ENCODE peak calls at places on chromosomes 6 and 20, in five cellular contexts. Y, V, H, T and N are unnamed samples.

GRCh38 chr20:32623667-32624157 is 38.6 kb upstream of the NOL4L start:
- DNase-seq in H (no peak), T (no peak), Y (no peak), V (no peak), N (no peak)

GRCh38 chr6:151096255-151096612 is 143.5 kb upstream of the AKAP12 start:
- DNase-seq in Y (no peak), H (no peak), T (no peak), V (no peak), N (no peak)

GRCh38 chr6:18384621-18385020 is 2.5 kb upstream of the RNF144B start:
- DNase-seq in V (no peak), Y (no peak), H (no peak), T (no peak), N (no peak)

GRCh38 chr6:89433637-89434499 is 916 bp downstream of the ANKRD6 start:
- DNase-seq in V (peak; percentile 23), H (no peak), Y (peak; percentile 78), T (no peak), N (peak; percentile 86)

GRCh38 chr6:22980446-22980845 is 411.1 kb downstream of the HDGFL1 start:
- DNase-seq in Y (no peak), T (no peak), V (no peak), H (peak; percentile 7), N (no peak)

GRCh38 chr20:56634735-56635422 is 5.8 kb downstream of the TFAP2C start:
- DNase-seq in Y (peak; percentile 18), T (no peak), V (no peak), H (no peak), N (no peak)

GRCh38 chr20:37545516-37545915 is 17.8 kb upstream of the BLCAP start:
- DNase-seq in T (no peak), H (no peak), Y (no peak), V (no peak), N (no peak)

GRCh38 chr20:32227744-32228688 is 20.3 kb downstream of the POFUT1 start:
- DNase-seq in H (no peak), V (no peak), Y (no peak), T (no peak), N (no peak)

GRCh38 chr20:25252686-25253421 is 5.0 kb downstream of the PYGB start:
- DNase-seq in Y (no peak), V (no peak), T (no peak), H (no peak), N (peak; percentile 67)

GRCh38 chr20:37566590-37567330 is 39.1 kb upstream of the BLCAP start:
- DNase-seq in Y (no peak), T (no peak), H (no peak), V (no peak), N (peak; percentile 58)

GRCh38 chr6:151675746-151676459 is 131.6 kb upstream of the ESR1 start:
- DNase-seq in Y (no peak), H (peak; percentile 4), T (peak; percentile 71), V (no peak), N (no peak)

GRCh38 chr20:20498081-20498861 is 130.4 kb downstream of the INSM1 start:
- DNase-seq in V (no peak), H (peak; percentile 63), T (no peak), Y (no peak), N (no peak)

GRCh38 chr20:43744966-43745733 is 18.3 kb upstream of the GTSF1L start:
- DNase-seq in Y (no peak), H (no peak), V (no peak), T (no peak), N (no peak)